ENCODE peak calls at places on chromosomes 13 and 19, in five cellular contexts. V is fibroblast of the aortic adventitia, J is mammary epithelial cell, M is lower lobe of right lung, A is uterus. K is an unnamed sample.

GRCh38 chr13:71493189-71493588 is 373.8 kb downstream of the DACH1 start:
- DNase-seq in V (no peak), J (no peak), M (no peak), A (no peak), K (no peak)

GRCh38 chr13:47126432-47126831 is 229.6 kb upstream of the HTR2A start:
- DNase-seq in V (peak), J (no peak), M (no peak), A (no peak), K (peak)

GRCh38 chr13:51222510-51223283 is 499 bp downstream of the FAM124A start:
- DNase-seq in V (no peak), J (no peak), M (no peak), A (no peak), K (no peak)

GRCh38 chr19:30864460-30865215 is 484.6 kb downstream of the TSHZ3 start:
- DNase-seq in V (no peak), J (no peak), M (peak), A (no peak), K (no peak)

GRCh38 chr19:16444273-16444597 is 27.5 kb downstream of the EPS15L1 start:
- DNase-seq in V (no peak), J (no peak), M (no peak), A (no peak), K (no peak)

GRCh38 chr19:55935206-55935605 is 3.1 kb upstream of the NLRP13 start:
- DNase-seq in V (no peak), J (no peak), M (no peak), A (no peak), K (no peak)

GRCh38 chr13:70755411-70755810 is 647.2 kb upstream of the KLHL1 start:
- DNase-seq in V (no peak), J (no peak), M (no peak), A (no peak), K (no peak)

GRCh38 chr19:46069841-46070341 is 29.1 kb upstream of the IGFL4 start:
- DNase-seq in V (peak), J (peak), M (no peak), A (no peak), K (peak)

GRCh38 chr13:67318398-67318797 is 88.3 kb upstream of the PCDH9 start:
- DNase-seq in V (no peak), J (no peak), M (no peak), A (no peak), K (no peak)

GRCh38 chr13:76331948-76332712 is 554.1 kb downstream of the KCTD12 start:
- DNase-seq in V (peak), J (no peak), M (no peak), A (no peak), K (peak)

GRCh38 chr19:55546822-55547614 is 1.7 kb upstream of the SBK3 start:
- DNase-seq in V (peak), J (peak), M (peak), A (peak), K (peak)

GRCh38 chr19:18559685-18560084 is 2.0 kb downstream of the KXD1 start:
- DNase-seq in V (no peak), J (no peak), M (no peak), A (no peak), K (no peak)
- TF ChIP-seq CTCF in V (no peak), J (no peak), M (no peak), A (no peak), K (no peak)

GRCh38 chr19:18518639-18519038 is 3.2 kb downstream of the ELL start:
- DNase-seq in V (no peak), J (no peak), M (no peak), A (no peak), K (no peak)

GRCh38 chr19:18513868-18514267 is 8.0 kb downstream of the ELL start:
- DNase-seq in V (no peak), J (no peak), M (no peak), A (peak), K (no peak)

GRCh38 chr19:18515959-18516358 is 5.9 kb downstream of the ELL start:
- DNase-seq in V (no peak), J (no peak), M (no peak), A (no peak), K (no peak)

GRCh38 chr19:18517606-18518005 is 4.3 kb downstream of the ELL start:
- DNase-seq in V (no peak), J (no peak), M (no peak), A (no peak), K (no peak)

GRCh38 chr19:18514800-18515682 is 6.8 kb downstream of the ELL start:
- DNase-seq in V (no peak), J (no peak), M (peak), A (peak), K (peak)
- H3K4me3 ChIP-seq in V (no peak), J (no peak), M (no peak), A (no peak), K (no peak)

GRCh38 chr13:112065867-112066623 is 904 bp upstream of the SOX1 start:
- DNase-seq in V (no peak), J (no peak), M (no peak), A (no peak), K (no peak)
- TF ChIP-seq CTCF in V (no peak), J (no peak), M (no peak), A (no peak), K (no peak)

GRCh38 chr19:33292595-33293254 is 9.6 kb downstream of the CEBPA start:
- DNase-seq in V (no peak), J (no peak), M (peak), A (no peak), K (no peak)
- H3K4me3 ChIP-seq in V (no peak), J (no peak), M (no peak), A (no peak), K (no peak)

GRCh38 chr19:36915992-36916830 is at the start of the genes ZNF568 and ZNF829:
- DNase-seq in V (peak), J (peak), M (peak), A (peak), K (peak)
- TF ChIP-seq CTCF in V (peak), J (peak), M (peak), A (peak), K (peak)